ENCODE peak calls at places on chromosomes 6 and 20, in four cellular contexts. One of them, this sample, is unnamed.

GRCh38 chr6:137853569-137854213 is 13.4 kb upstream of the TNFAIP3 start:
- DNase-seq in H9: no peak
- DNase-seq in HCT116: peak
- DNase-seq in PC-3: peak
- DNase-seq in this sample: peak

GRCh38 chr20:278607-279571 is 11.7 kb downstream of the C20orf96 start:
- DNase-seq in HCT116: no peak
- DNase-seq in PC-3: no peak
- DNase-seq in H9: peak
- DNase-seq in this sample: no peak

GRCh38 chr6:29651413-29652197 is 5.3 kb upstream of the MOG start:
- DNase-seq in H9: no peak
- DNase-seq in HCT116: peak
- DNase-seq in PC-3: peak
- DNase-seq in this sample: peak

GRCh38 chr6:8888468-8888867 is 453.1 kb upstream of the SLC35B3 start:
- DNase-seq in H9: no peak
- DNase-seq in HCT116: peak
- DNase-seq in PC-3: peak
- DNase-seq in this sample: no peak

GRCh38 chr6:160420969-160421556 is 72.9 kb downstream of the SLC22A3 start:
- DNase-seq in HCT116: no peak
- DNase-seq in H9: no peak
- DNase-seq in PC-3: no peak
- DNase-seq in this sample: no peak

GRCh38 chr6:149887343-149887742 is 10.6 kb downstream of the RAET1E start:
- DNase-seq in H9: no peak
- DNase-seq in HCT116: no peak
- DNase-seq in PC-3: peak
- DNase-seq in this sample: peak

GRCh38 chr20:10219452-10219791 is 792 bp downstream of the SNAP25 start:
- DNase-seq in H9: peak
- DNase-seq in PC-3: peak
- DNase-seq in HCT116: no peak
- DNase-seq in this sample: peak

GRCh38 chr6:149919834-149920225 is 3.1 kb downstream of the RAET1G start:
- DNase-seq in HCT116: no peak
- DNase-seq in H9: no peak
- DNase-seq in PC-3: no peak
- DNase-seq in this sample: no peak

GRCh38 chr6:25218346-25218745 is 60.8 kb upstream of the CARMIL1 start:
- DNase-seq in H9: no peak
- DNase-seq in HCT116: no peak
- DNase-seq in PC-3: no peak
- DNase-seq in this sample: no peak

GRCh38 chr20:37336369-37337207 is 9.4 kb upstream of the SRC start:
- DNase-seq in H9: peak
- DNase-seq in HCT116: no peak
- DNase-seq in PC-3: no peak
- DNase-seq in this sample: no peak

GRCh38 chr6:169106176-169106575 is 147.5 kb downstream of the THBS2 start:
- DNase-seq in HCT116: no peak
- DNase-seq in H9: no peak
- DNase-seq in PC-3: no peak
- DNase-seq in this sample: peak

GRCh38 chr20:3751664-3752385 is 15.7 kb downstream of the ADISSP start:
- DNase-seq in H9: peak
- DNase-seq in HCT116: no peak
- DNase-seq in PC-3: no peak
- DNase-seq in this sample: peak

GRCh38 chr6:42766163-42766670 is 15.6 kb upstream of the BICRAL start:
- DNase-seq in HCT116: peak
- DNase-seq in H9: no peak
- DNase-seq in PC-3: peak
- DNase-seq in this sample: peak

GRCh38 chr6:74741608-74742007 is 464.2 kb downstream of the COL12A1 start:
- DNase-seq in H9: no peak
- DNase-seq in PC-3: no peak
- DNase-seq in HCT116: no peak
- DNase-seq in this sample: no peak

GRCh38 chr6:90249044-90249443 is 47.6 kb downstream of the BACH2 start:
- DNase-seq in H9: no peak
- DNase-seq in HCT116: no peak
- DNase-seq in PC-3: peak
- DNase-seq in this sample: no peak

GRCh38 chr6:90914312-90914711 is 327.4 kb upstream of the MAP3K7 start:
- DNase-seq in HCT116: no peak
- DNase-seq in PC-3: no peak
- DNase-seq in H9: no peak
- DNase-seq in this sample: no peak

GRCh38 chr6:133577851-133578250 is 311.1 kb upstream of the TCF21 start:
- DNase-seq in PC-3: no peak
- DNase-seq in HCT116: no peak
- DNase-seq in H9: no peak
- DNase-seq in this sample: no peak

GRCh38 chr6:127812985-127813681 is 87.7 kb downstream of the THEMIS start:
- DNase-seq in PC-3: no peak
- DNase-seq in HCT116: no peak
- DNase-seq in H9: no peak
- DNase-seq in this sample: no peak

GRCh38 chr20:34825530-34826362 is at the start of gene NCOA6:
- DNase-seq in HCT116: peak
- DNase-seq in PC-3: peak
- DNase-seq in H9: peak
- DNase-seq in this sample: peak

GRCh38 chr6:16511048-16511660 is 250.1 kb downstream of the ATXN1 start:
- DNase-seq in H9: no peak
- DNase-seq in PC-3: peak
- DNase-seq in HCT116: no peak
- DNase-seq in this sample: peak

GRCh38 chr6:116974526-116974925 is 97.5 kb downstream of the RFX6 start:
- DNase-seq in H9: no peak
- DNase-seq in HCT116: no peak
- DNase-seq in PC-3: no peak
- DNase-seq in this sample: no peak

DNA sequence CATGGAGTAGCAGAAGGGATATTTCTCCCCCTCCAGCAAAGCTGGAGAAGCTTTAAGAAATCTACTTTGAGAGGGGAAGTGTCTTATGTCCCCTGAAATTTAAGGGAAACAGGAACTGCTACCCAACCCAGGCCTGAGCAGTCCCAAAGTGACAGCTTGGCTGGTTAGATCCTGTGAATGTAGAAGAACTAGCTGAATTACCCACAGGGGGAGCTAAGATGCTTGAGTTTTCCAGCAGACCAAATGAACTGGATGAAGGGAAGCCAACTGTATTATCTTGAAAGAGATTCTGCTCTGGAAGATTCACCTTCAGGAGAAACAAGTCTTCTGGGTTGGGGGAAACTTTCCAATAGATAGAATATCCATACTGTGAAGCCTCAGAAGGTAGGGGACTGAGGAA is 303.3 kb upstream of the MMS22L start:
- DNase-seq in H9: no peak
- DNase-seq in PC-3: no peak
- DNase-seq in HCT116: no peak
- DNase-seq in this sample: peak
- TF ChIP-seq CTCF in H9: peak
- TF ChIP-seq CTCF in PC-3: peak
- TF ChIP-seq CTCF in HCT116: no peak
- TF ChIP-seq CTCF in this sample: peak

DNA sequence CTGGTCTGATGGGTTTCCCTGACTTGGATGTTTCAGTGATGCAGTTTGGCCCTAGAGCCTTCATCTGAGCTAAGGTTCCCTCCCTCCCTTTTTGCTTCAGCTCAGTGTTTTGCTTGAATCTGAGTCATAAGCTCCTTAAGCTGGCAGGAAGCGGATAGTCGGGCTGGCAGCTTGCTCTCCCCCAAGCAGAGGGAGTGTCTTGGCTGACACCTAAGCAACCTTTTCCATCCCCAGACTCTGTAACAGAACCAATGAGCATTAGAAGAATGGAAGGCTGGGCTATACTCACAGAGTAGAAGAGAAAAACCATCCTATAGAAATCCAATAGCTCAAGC is 98.3 kb downstream of the HAO1 start:
- DNase-seq in HCT116: no peak
- DNase-seq in H9: no peak
- DNase-seq in PC-3: peak
- DNase-seq in this sample: peak
- H3K9ac ChIP-seq in HCT116: peak
- H3K9ac ChIP-seq in H9: no peak
- H3K9ac ChIP-seq in PC-3: peak
- H3K9ac ChIP-seq in this sample: peak

DNA sequence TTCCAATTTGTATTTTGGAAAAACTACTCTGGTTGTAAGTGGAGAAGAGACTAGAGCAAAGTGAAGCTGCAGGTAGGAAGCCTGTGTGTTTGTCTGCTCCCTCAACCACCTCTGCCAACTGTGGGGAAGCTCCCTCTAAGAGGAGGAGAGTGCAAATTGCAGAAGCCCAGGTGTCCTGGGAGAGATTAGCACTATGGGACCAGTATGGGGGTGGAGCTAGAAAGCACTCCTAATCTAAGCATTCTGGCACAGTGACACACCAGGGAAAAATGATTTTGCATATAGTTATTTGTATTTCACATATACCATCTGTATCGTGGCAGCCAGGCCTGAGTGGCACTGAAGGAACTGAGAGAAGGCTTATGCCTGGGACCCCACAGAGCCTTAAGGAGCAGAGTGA is 12.8 kb downstream of the GSTA1 start:
- DNase-seq in HCT116: no peak
- DNase-seq in PC-3: no peak
- DNase-seq in H9: no peak
- DNase-seq in this sample: no peak
- TF ChIP-seq CTCF in HCT116: no peak
- TF ChIP-seq CTCF in PC-3: no peak
- TF ChIP-seq CTCF in H9: no peak
- TF ChIP-seq CTCF in this sample: no peak

GRCh38 chr6:131998255-131998982 is 47.2 kb upstream of the CCN2 start:
- DNase-seq in HCT116: no peak
- DNase-seq in H9: no peak
- DNase-seq in PC-3: no peak
- DNase-seq in this sample: peak
- H3K9ac ChIP-seq in HCT116: no peak
- H3K9ac ChIP-seq in H9: no peak
- H3K9ac ChIP-seq in PC-3: no peak
- H3K9ac ChIP-seq in this sample: no peak

This sample was measured in astrocyte.